ENCODE peak calls at places on chromosomes 13 and 19, in five cellular contexts. C is mesenteric fat pad; L is activated CD4-positive, alpha-beta T cell treated with anti-CD3 and anti-CD28 coated beads for 1 hour; W is tibial artery; K is bronchial epithelial cell. A is an unnamed sample.

GRCh38 chr19:33248954-33249613 is 23.4 kb upstream of the SLC7A10 start:
- DNase-seq in C (no peak), K (no peak), L (no peak), W (no peak), A (no peak)

GRCh38 chr19:19403373-19403901 is 2.0 kb upstream of the GATAD2A start:
- DNase-seq in K (peak; percentile 77), W (no peak), C (no peak), L (no peak), A (no peak)

GRCh38 chr13:87259479-87260083 is 411.6 kb upstream of the SLITRK5 start:
- DNase-seq in K (no peak), W (no peak), C (no peak), L (no peak), A (no peak)

GRCh38 chr13:90445179-90445578 is 902.3 kb upstream of the MIR17HG start:
- DNase-seq in C (no peak), K (peak; percentile 89), W (no peak), L (no peak), A (peak; percentile 14)

GRCh38 chr19:19782783-19783182 is 38.8 kb downstream of the ZNF506 start:
- DNase-seq in K (no peak), W (no peak), L (no peak), C (no peak), A (no peak)

GRCh38 chr19:35442091-35442490 is 6.0 kb upstream of the FFAR2 start:
- DNase-seq in W (peak; percentile 51), K (no peak), C (no peak), L (no peak), A (no peak)

GRCh38 chr19:54017266-54017665 is 25.8 kb downstream of the CACNG6 start:
- DNase-seq in K (peak; percentile 18), C (no peak), L (no peak), W (no peak), A (no peak)

GRCh38 chr19:18967358-18968146 is 26.5 kb upstream of the HOMER3 start:
- DNase-seq in L (no peak), K (peak; percentile 79), W (peak; percentile 68), C (no peak), A (no peak)

GRCh38 chr13:31009166-31009565 is 76.7 kb downstream of the TEX26 start:
- DNase-seq in L (no peak), W (no peak), K (peak; percentile 61), C (no peak), A (peak; percentile 39)

GRCh38 chr19:51664131-51664530 is 17.5 kb upstream of the SIGLEC14 start:
- DNase-seq in K (no peak), C (no peak), W (no peak), L (no peak), A (no peak)

GRCh38 chr13:50691682-50692263 is 151.7 kb downstream of the DLEU7 start:
- DNase-seq in C (no peak), K (no peak), W (no peak), L (no peak), A (no peak)

GRCh38 chr13:28622286-28622685 is 36.6 kb upstream of the POMP start:
- DNase-seq in K (no peak), L (no peak), W (peak; percentile 67), C (no peak), A (no peak)

GRCh38 chr13:37097008-37097579 is 8.4 kb downstream of the CSNK1A1L start:
- DNase-seq in K (no peak), W (no peak), L (no peak), C (no peak), A (no peak)

GRCh38 chr13:40024578-40024952 is 369.1 kb downstream of the COG6 start:
- DNase-seq in L (no peak), C (no peak), K (no peak), W (no peak), A (no peak)

GRCh38 chr13:29589967-29590366 is 5.5 kb downstream of the SLC7A1 start:
- DNase-seq in K (no peak), L (no peak), W (no peak), C (no peak), A (no peak)

GRCh38 chr13:30963794-30964193 is 31.3 kb downstream of the TEX26 start:
- DNase-seq in L (no peak), K (peak; percentile 52), C (no peak), W (no peak), A (no peak)

GRCh38 chr13:103101500-103101899 is 35.3 kb upstream of the SLC10A2 start:
- DNase-seq in L (no peak), W (no peak), K (no peak), C (no peak), A (no peak)

GRCh38 chr19:45059258-45059965 is 16.9 kb downstream of the ZNF296 start:
- DNase-seq in K (peak; percentile 73), L (peak; percentile 71), W (peak; percentile 62), C (no peak), A (no peak)